ENCODE peak calls at places on chromosomes 1 and 21, in four cellular contexts. G is IMR-90, N is HepG2, A is K562. D is an unnamed sample.
A peak's percentile ranks its signal among the peaks of the same experiment; 100 is the strongest.

GRCh38 chr1:145708063-145708462 is 895 bp upstream of the PDZK1 start:
- DNase-seq in G (peak; percentile 66), N (peak; percentile 28), A (no peak), D (no peak)

GRCh38 chr1:233172201-233172600 is 123.3 kb downstream of the PCNX2 start:
- DNase-seq in G (peak; percentile 15), N (peak; percentile 11), A (no peak), D (peak; percentile 52)

GRCh38 chr1:100628631-100629081 is 90.7 kb downstream of the GPR88 start:
- DNase-seq in G (peak; percentile 14), N (no peak), A (no peak), D (no peak)

GRCh38 chr1:35726814-35727433 is 8.2 kb upstream of the C1orf216 start:
- DNase-seq in G (peak; percentile 58), N (peak; percentile 53), A (peak; percentile 70), D (peak; percentile 52)

GRCh38 chr1:236103646-236104218 is 38.6 kb upstream of the GPR137B start:
- DNase-seq in G (peak; percentile 57), N (peak; percentile 42), A (peak; percentile 83), D (peak; percentile 85)

GRCh38 chr1:86757272-86757984 is 53.1 kb downstream of the SH3GLB1 start:
- DNase-seq in G (peak; percentile 45), N (no peak), A (no peak), D (no peak)

GRCh38 chr1:35555212-35555584 is 2.0 kb downstream of the KIAA0319L start:
- DNase-seq in G (peak; percentile 58), N (no peak), A (no peak), D (no peak)

GRCh38 chr1:155504207-155504606 is 58.4 kb downstream of the ASH1L start:
- DNase-seq in G (peak; percentile 42), N (peak; percentile 32), A (peak; percentile 31), D (peak; percentile 55)

GRCh38 chr1:14095001-14095400 is 395.0 kb downstream of the PRDM2 start:
- DNase-seq in G (no peak), N (no peak), A (peak; percentile 60), D (no peak)

GRCh38 chr1:198878566-198878965 is 239.7 kb downstream of the PTPRC start:
- DNase-seq in G (no peak), N (no peak), A (no peak), D (no peak)

GRCh38 chr1:198883184-198883583 is 244.3 kb downstream of the PTPRC start:
- DNase-seq in G (no peak), N (no peak), A (no peak), D (no peak)

GRCh38 chr1:198879711-198880306 is 241.0 kb downstream of the PTPRC start:
- DNase-seq in G (no peak), N (no peak), A (no peak), D (no peak)

GRCh38 chr1:198880818-198881597 is 242.2 kb downstream of the PTPRC start:
- DNase-seq in G (peak; percentile 97), N (peak; percentile 13), A (no peak), D (peak; percentile 9)

DNA sequence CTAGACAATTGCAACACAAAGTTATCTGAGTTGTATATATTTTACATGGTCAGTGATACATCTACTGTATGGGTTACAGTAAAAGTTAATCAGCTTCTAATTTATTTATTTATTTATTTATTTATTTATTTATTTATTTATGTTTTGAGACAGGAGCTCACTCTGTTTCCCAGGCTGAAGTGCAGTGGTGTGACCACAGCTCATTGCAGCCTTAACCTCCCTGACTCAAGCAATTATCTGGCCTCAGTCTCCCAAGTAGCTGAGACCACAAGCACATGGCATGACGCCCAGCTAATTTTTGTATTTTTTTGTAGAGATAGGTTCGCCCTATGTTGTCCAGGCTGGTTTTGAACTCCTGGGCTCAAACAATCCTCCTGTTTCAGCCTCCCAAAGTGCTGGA is 241.6 kb downstream of the PTPRC start:
- DNase-seq in G (peak; percentile 62), N (no peak), A (no peak), D (no peak)
- H3K27ac ChIP-seq in G (peak overlapping the region; percentile 94), N (no peak overlapping the region), A (no peak overlapping the region), D (peak overlapping the region; percentile 70)

GRCh38 chr21:42414928-42415769 is 11.4 kb downstream of the UBASH3A start:
- DNase-seq in G (peak; percentile 78), N (no peak), A (peak; percentile 64), D (peak; percentile 74)

GRCh38 chr21:42414553-42414927 is 10.8 kb downstream of the UBASH3A start:
- DNase-seq in G (no peak), N (no peak), A (no peak), D (no peak)

GRCh38 chr21:42419845-42420244 is 16.1 kb downstream of the UBASH3A start:
- DNase-seq in G (no peak), N (no peak), A (no peak), D (no peak)

GRCh38 chr21:42414066-42414465 is 10.4 kb downstream of the UBASH3A start:
- DNase-seq in G (no peak), N (no peak), A (no peak), D (no peak)

DNA sequence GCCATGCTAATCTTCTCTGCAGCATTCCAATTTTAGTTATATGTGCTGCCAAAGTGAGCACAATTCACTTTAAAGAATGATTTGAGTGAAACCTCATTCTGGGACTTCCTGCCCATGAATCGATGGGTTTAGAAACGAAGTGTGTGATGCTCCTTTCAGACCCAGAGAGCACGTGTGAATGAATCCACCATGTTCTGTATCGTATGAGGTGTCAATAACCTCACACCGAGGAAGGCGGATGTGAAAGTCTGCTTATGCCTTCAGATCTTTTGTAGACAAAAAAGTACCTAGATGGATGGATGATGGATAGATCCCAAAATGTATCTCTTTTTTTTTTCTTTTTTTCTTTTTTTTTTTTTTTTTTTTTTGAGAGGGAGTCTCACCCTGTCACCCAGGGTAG is 13.8 kb downstream of the UBASH3A start:
- DNase-seq in G (no peak), N (no peak), A (no peak), D (no peak)
- TF ChIP-seq MAZ in G (no peak), N (no peak), A (no peak), D (no peak)

DNA sequence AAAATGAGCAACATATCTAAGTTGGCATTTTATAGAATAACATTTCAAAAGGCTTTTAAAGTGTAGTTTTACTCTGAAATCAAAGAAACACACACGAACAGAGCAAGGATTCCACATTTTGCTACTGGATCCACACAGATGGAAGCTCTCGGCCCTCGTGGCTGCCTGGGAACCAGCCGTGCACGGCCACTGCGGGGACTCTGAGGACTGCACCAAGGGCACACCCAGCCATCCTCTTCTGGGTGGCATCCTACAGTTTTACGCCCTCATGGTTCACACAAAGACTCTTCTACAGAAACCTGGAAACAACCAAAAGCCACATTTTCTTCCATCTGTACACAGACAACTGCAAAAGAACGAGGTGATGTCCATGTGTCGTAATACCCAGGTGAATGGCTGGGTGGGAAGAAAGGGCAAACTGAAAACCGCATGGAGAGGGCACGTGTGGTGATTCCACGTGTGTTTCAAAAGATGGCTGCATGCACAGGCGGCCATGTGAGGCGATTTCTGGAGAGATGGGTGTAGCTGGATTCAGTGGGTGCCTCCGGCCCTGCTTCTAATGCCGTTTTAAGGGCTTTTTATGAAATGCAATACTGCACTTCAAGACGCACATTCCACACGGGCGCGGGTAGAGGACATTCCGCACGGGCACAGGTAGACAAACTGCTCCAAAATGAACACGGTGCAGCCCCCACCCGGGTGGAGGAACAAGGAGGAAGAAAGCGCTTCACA is 8.1 kb downstream of the POFUT2 start:
- DNase-seq in G (no peak), N (no peak), A (no peak), D (no peak)
- TF ChIP-seq SMC3 in G (no peak), N (no peak), A (no peak), D (no peak)

GRCh38 chr1:165040641-165041040 is 315.9 kb downstream of the LMX1A start:
- DNase-seq in G (no peak), N (no peak), A (no peak), D (no peak)

GRCh38 chr1:165039996-165040395 is 316.5 kb downstream of the LMX1A start:
- DNase-seq in G (no peak), N (no peak), A (no peak), D (no peak)

GRCh38 chr1:165034136-165034535 is 322.4 kb downstream of the LMX1A start:
- DNase-seq in G (no peak), N (no peak), A (no peak), D (no peak)

DNA sequence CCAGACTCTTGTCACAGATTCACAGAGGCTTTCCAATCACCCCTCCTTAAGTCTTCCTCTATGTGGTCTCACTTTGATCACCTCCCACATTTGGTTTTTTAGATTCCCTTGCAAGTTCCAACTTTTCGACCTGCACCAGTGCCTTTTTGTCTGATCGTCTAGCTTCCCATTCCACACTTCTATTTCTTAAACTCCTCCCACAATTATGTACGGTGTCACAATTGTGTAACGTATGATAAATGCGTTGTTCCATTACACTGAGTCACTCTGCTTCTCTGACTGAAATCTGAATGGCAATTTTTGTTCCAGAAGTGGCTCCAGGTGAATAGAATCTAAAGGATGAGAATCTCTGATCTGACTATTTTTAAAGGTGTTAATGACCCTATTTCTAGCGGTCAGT is 320.1 kb downstream of the LMX1A start:
- DNase-seq in G (no peak), N (no peak), A (no peak), D (no peak)
- H3K27ac ChIP-seq in G (no peak overlapping the region), N (no peak overlapping the region), A (no peak overlapping the region), D (no peak overlapping the region)

DNA sequence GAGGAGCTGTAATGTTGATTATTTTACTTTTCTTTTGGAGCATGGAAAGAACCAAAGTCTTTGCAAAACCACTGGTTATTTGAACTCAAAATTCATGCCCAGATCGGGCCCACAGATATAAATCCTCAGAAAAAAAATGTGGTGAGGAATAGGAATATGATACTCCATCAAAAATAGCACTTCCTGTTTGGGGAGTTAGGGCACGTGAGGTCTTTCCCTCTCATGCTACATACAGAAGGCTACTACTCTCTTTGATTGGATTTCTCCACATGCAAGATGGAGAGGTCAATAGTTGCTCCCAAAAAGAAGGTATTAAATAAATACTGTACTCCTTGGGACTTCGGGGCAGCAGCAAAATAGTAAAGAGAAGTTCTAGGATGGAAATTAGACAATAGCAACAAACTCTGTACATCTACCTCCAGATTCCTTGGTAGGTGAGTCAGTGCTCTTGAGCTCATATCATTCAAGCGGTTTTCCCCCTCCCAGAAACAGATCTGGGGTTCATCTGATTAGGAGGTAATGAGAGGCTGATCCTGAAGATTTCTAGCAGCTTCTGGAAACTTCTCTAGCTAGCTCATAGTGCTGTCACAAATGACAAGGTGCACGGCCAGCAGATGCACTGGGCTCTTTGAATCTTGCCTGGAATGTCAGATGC is 47.1 kb downstream of the SLC9C2 start:
- DNase-seq in G (no peak), N (no peak), A (no peak), D (no peak)
- TF ChIP-seq MAZ in G (no peak), N (no peak), A (peak; percentile 33), D (no peak)

GRCh38 chr21:44549525-44550211 is 1.6 kb downstream of the KRTAP10-2 start:
- DNase-seq in G (no peak), N (no peak), A (no peak), D (no peak)
- TF ChIP-seq SMC3 in G (no peak), N (no peak), A (no peak), D (no peak)

D was measured in A549.